ENCODE peak calls at places on chromosomes 7 and 10, in four cellular contexts. U is T-helper 1 cell, Q is endodermal cell, X is OCI-LY7. D is an unnamed sample.

GRCh38 chr10:89301721-89302445 is at the start of gene IFIT2:
- DNase-seq in U (no peak), Q (no peak), X (peak), D (no peak)

GRCh38 chr7:90579181-90579688 is 16.9 kb upstream of the CDK14 start:
- DNase-seq in U (no peak), Q (no peak), X (no peak), D (no peak)

GRCh38 chr7:7706556-7706955 is 11.9 kb downstream of the RPA3 start:
- DNase-seq in U (no peak), Q (no peak), X (no peak), D (no peak)

GRCh38 chr7:24851791-24852190 is 94.5 kb upstream of the GSDME start:
- DNase-seq in U (no peak), Q (peak), X (no peak), D (peak)

GRCh38 chr7:51033722-51034530 is 251.2 kb upstream of the GRB10 start:
- DNase-seq in U (no peak), Q (no peak), X (no peak), D (no peak)

GRCh38 chr10:123562811-123563580 is 103.2 kb upstream of the GPR26 start:
- DNase-seq in U (no peak), Q (peak), X (no peak), D (peak)

GRCh38 chr10:119383174-119383856 is 159.2 kb downstream of the RGS10 start:
- DNase-seq in U (no peak), Q (no peak), X (peak), D (no peak)

GRCh38 chr7:92064414-92065029 is 69.8 kb downstream of the CYP51A1 start:
- DNase-seq in U (no peak), Q (no peak), X (no peak), D (no peak)

GRCh38 chr10:97549587-97550322 is 22.8 kb upstream of the ANKRD2 start:
- DNase-seq in U (no peak), Q (peak), X (no peak), D (peak)

GRCh38 chr7:112622159-112622715 is 141.4 kb downstream of the LSMEM1 start:
- DNase-seq in U (no peak), Q (peak), X (no peak), D (peak)

GRCh38 chr10:36671607-36672006 is 453.8 kb upstream of the ANKRD30A start:
- DNase-seq in U (no peak), Q (no peak), X (no peak), D (no peak)

GRCh38 chr7:102061981-102062390 is 224.7 kb upstream of the SH2B2 start:
- DNase-seq in U (no peak), Q (no peak), X (peak), D (no peak)

GRCh38 chr7:22430457-22430856 is 69.5 kb downstream of the STEAP1B start:
- DNase-seq in U (no peak), Q (no peak), X (no peak), D (no peak)

D was measured in H7.